ENCODE peak calls at places on chromosomes 11 and 22, in six cellular contexts. K, A, F, B, Q and S are unnamed samples.

GRCh38 chr11:45354976-45355705 is 69.0 kb upstream of the SYT13 start:
- DNase-seq in K (peak), A (peak), F (peak), B (no peak), Q (peak), S (peak)

GRCh38 chr11:108112059-108112458 is 9.3 kb upstream of the ACAT1 start:
- DNase-seq in K (no peak), A (no peak), F (no peak), B (no peak), Q (no peak), S (no peak)

GRCh38 chr22:36160499-36160942 is at the start of gene APOL3:
- DNase-seq in K (no peak), A (peak), F (no peak), B (no peak), Q (no peak), S (no peak)

GRCh38 chr11:65885808-65886536 is 2.3 kb downstream of the FIBP start:
- DNase-seq in K (no peak), A (no peak), F (no peak), B (no peak), Q (no peak), S (no peak)

GRCh38 chr11:12251651-12252560 is 125.5 kb upstream of the PARVA start:
- DNase-seq in K (no peak), A (no peak), F (no peak), B (no peak), Q (peak), S (no peak)

GRCh38 chr11:45815747-45816146 is 10.8 kb downstream of the SLC35C1 start:
- DNase-seq in K (no peak), A (no peak), F (no peak), B (peak), Q (peak), S (no peak)

GRCh38 chr11:99814738-99815137 is 794.0 kb downstream of the CNTN5 start:
- DNase-seq in K (no peak), A (no peak), F (no peak), B (no peak), Q (no peak), S (no peak)

GRCh38 chr22:20247010-20247505 is 21.1 kb downstream of the RTN4R start:
- DNase-seq in K (no peak), A (no peak), F (no peak), B (no peak), Q (peak), S (no peak)

GRCh38 chr11:48172818-48173609 is 43.6 kb upstream of the OR4B1 start:
- DNase-seq in K (peak), A (peak), F (peak), B (peak), Q (peak), S (peak)

GRCh38 chr11:118622376-118623290 is 15.2 kb downstream of the PHLDB1 start:
- DNase-seq in K (peak), A (peak), F (no peak), B (peak), Q (no peak), S (no peak)

GRCh38 chr11:9982796-9983579 is 311.0 kb downstream of the SBF2 start:
- DNase-seq in K (peak), A (no peak), F (no peak), B (no peak), Q (peak), S (no peak)

GRCh38 chr11:35549787-35550186 is 24.4 kb upstream of the PAMR1 start:
- DNase-seq in K (no peak), A (no peak), F (no peak), B (peak), Q (no peak), S (peak)

GRCh38 chr11:96124155-96124554 is 200.2 kb upstream of the MTMR2 start:
- DNase-seq in K (no peak), A (no peak), F (no peak), B (no peak), Q (no peak), S (no peak)